ENCODE peak calls at places on chromosomes 13 and 19, in seven cellular contexts. One of them, this sample, is unnamed.

GRCh38 chr19:16969127-16969526 is 57.5 kb downstream of the CPAMD8 start:
- DNase-seq in ovary: no peak
- DNase-seq in lower leg skin: peak
- DNase-seq in mammary epithelial cell: peak
- DNase-seq in stomach: no peak
- DNase-seq in mucosa of descending colon: no peak
- DNase-seq in Peyer's patch: no peak
- DNase-seq in this sample: no peak

GRCh38 chr13:30323524-30323923 is 16.2 kb upstream of the KATNAL1 start:
- DNase-seq in ovary: no peak
- DNase-seq in lower leg skin: no peak
- DNase-seq in mammary epithelial cell: no peak
- DNase-seq in stomach: no peak
- DNase-seq in mucosa of descending colon: no peak
- DNase-seq in Peyer's patch: no peak
- DNase-seq in this sample: no peak

GRCh38 chr19:46426035-46426505 is 2.7 kb downstream of the PNMA8C start:
- DNase-seq in ovary: no peak
- DNase-seq in lower leg skin: no peak
- DNase-seq in mammary epithelial cell: no peak
- DNase-seq in stomach: no peak
- DNase-seq in mucosa of descending colon: peak
- DNase-seq in Peyer's patch: no peak
- DNase-seq in this sample: no peak

GRCh38 chr13:41402695-41403511 is 54.4 kb upstream of the RGCC start:
- DNase-seq in ovary: no peak
- DNase-seq in lower leg skin: no peak
- DNase-seq in mammary epithelial cell: no peak
- DNase-seq in stomach: no peak
- DNase-seq in mucosa of descending colon: no peak
- DNase-seq in Peyer's patch: no peak
- DNase-seq in this sample: no peak

GRCh38 chr19:38721977-38722773 is 22.1 kb downstream of the CAPN12 start:
- DNase-seq in ovary: peak
- DNase-seq in lower leg skin: no peak
- DNase-seq in mammary epithelial cell: no peak
- DNase-seq in stomach: peak
- DNase-seq in mucosa of descending colon: no peak
- DNase-seq in Peyer's patch: no peak
- DNase-seq in this sample: no peak

GRCh38 chr19:8046569-8047165 is 5.9 kb upstream of the CCL25 start:
- DNase-seq in ovary: no peak
- DNase-seq in lower leg skin: no peak
- DNase-seq in mammary epithelial cell: no peak
- DNase-seq in stomach: no peak
- DNase-seq in mucosa of descending colon: no peak
- DNase-seq in Peyer's patch: no peak
- DNase-seq in this sample: no peak

GRCh38 chr13:46648166-46648607 is 95.2 kb downstream of the LRCH1 start:
- DNase-seq in ovary: no peak
- DNase-seq in lower leg skin: no peak
- DNase-seq in mammary epithelial cell: peak
- DNase-seq in stomach: peak
- DNase-seq in mucosa of descending colon: peak
- DNase-seq in Peyer's patch: peak
- DNase-seq in this sample: no peak

GRCh38 chr13:28099396-28100148 is 804 bp downstream of the FLT3 start:
- DNase-seq in ovary: no peak
- DNase-seq in lower leg skin: no peak
- DNase-seq in mammary epithelial cell: no peak
- DNase-seq in stomach: no peak
- DNase-seq in mucosa of descending colon: no peak
- DNase-seq in Peyer's patch: no peak
- DNase-seq in this sample: no peak

GRCh38 chr13:47723898-47724297 is 277.2 kb downstream of the SUCLA2 start:
- DNase-seq in ovary: no peak
- DNase-seq in lower leg skin: no peak
- DNase-seq in mammary epithelial cell: no peak
- DNase-seq in stomach: no peak
- DNase-seq in mucosa of descending colon: no peak
- DNase-seq in Peyer's patch: no peak
- DNase-seq in this sample: no peak

GRCh38 chr13:102945324-102945815 is 99.5 kb downstream of the ERCC5 start:
- DNase-seq in ovary: no peak
- DNase-seq in lower leg skin: no peak
- DNase-seq in mammary epithelial cell: no peak
- DNase-seq in stomach: no peak
- DNase-seq in mucosa of descending colon: no peak
- DNase-seq in Peyer's patch: no peak
- DNase-seq in this sample: no peak

GRCh38 chr19:19022380-19022961 is 10.8 kb downstream of the SUGP2 start:
- DNase-seq in ovary: no peak
- DNase-seq in lower leg skin: no peak
- DNase-seq in mammary epithelial cell: no peak
- DNase-seq in stomach: no peak
- DNase-seq in mucosa of descending colon: no peak
- DNase-seq in Peyer's patch: no peak
- DNase-seq in this sample: no peak

GRCh38 chr13:49652691-49653305 is 24.5 kb downstream of the ARL11 start:
- DNase-seq in ovary: no peak
- DNase-seq in lower leg skin: peak
- DNase-seq in mammary epithelial cell: no peak
- DNase-seq in stomach: peak
- DNase-seq in mucosa of descending colon: peak
- DNase-seq in Peyer's patch: no peak
- DNase-seq in this sample: no peak

GRCh38 chr19:4375620-4376228 is 24.6 kb downstream of the SH3GL1 start:
- DNase-seq in ovary: peak
- DNase-seq in lower leg skin: no peak
- DNase-seq in mammary epithelial cell: no peak
- DNase-seq in stomach: no peak
- DNase-seq in mucosa of descending colon: no peak
- DNase-seq in Peyer's patch: peak
- DNase-seq in this sample: no peak
- TF ChIP-seq CTCF in ovary: no peak
- TF ChIP-seq CTCF in lower leg skin: no peak
- TF ChIP-seq CTCF in mammary epithelial cell: peak
- TF ChIP-seq CTCF in stomach: no peak
- TF ChIP-seq CTCF in mucosa of descending colon: no peak
- TF ChIP-seq CTCF in Peyer's patch: peak
- TF ChIP-seq CTCF in this sample: no peak

DNA sequence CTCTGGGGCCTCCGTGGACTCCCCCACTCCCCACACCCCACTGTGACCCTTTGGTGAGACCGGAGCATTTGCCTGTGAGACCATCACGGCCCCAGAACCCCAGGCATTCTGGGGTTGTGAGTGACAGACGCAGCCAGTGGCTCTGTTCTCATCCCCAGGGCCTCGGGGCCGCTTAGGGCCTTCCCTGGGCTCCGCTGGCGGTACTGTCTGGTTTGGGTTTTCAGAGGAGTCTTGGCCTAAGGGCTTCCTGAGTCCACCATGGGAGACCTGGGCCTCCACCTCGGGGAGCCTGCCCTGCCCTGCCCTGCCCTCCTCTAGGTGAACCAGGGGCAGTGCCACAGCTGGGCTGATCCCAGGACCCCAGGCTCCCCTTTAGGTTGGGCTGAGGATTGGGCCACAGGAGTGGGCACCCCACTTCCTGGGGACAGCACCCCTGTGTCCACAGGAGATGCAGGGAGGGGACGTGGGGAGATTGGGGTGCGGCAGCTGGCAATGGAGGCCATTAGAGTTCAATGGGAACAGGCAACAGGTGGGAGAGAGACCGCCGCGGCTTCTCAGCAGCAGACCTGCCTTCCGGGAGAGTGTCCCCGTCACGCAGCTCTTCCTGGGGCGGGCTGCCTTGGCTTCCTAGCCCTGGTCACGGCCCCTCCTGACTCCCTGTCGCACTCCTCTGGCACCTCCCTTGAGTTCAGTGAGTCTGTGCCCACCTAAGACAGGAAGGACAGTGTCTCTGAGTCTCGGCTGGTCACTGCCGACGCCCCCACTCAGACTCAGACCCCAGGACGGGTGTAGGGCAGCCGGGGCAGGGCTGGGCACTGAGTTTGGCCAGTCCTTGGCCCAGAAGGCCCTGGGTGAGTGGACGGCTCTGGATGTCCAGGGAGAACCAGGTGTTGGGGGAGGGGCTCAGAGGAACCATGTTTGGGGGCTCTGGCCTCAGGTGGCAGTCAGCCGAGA is 164.1 kb downstream of the KDM4B start:
- DNase-seq in ovary: no peak
- DNase-seq in lower leg skin: no peak
- DNase-seq in mammary epithelial cell: no peak
- DNase-seq in stomach: no peak
- DNase-seq in mucosa of descending colon: no peak
- DNase-seq in Peyer's patch: no peak
- DNase-seq in this sample: no peak
- H3K4me3 ChIP-seq in ovary: no peak
- H3K4me3 ChIP-seq in lower leg skin: no peak
- H3K4me3 ChIP-seq in mammary epithelial cell: no peak
- H3K4me3 ChIP-seq in stomach: no peak
- H3K4me3 ChIP-seq in mucosa of descending colon: no peak
- H3K4me3 ChIP-seq in Peyer's patch: no peak
- H3K4me3 ChIP-seq in this sample: no peak

DNA sequence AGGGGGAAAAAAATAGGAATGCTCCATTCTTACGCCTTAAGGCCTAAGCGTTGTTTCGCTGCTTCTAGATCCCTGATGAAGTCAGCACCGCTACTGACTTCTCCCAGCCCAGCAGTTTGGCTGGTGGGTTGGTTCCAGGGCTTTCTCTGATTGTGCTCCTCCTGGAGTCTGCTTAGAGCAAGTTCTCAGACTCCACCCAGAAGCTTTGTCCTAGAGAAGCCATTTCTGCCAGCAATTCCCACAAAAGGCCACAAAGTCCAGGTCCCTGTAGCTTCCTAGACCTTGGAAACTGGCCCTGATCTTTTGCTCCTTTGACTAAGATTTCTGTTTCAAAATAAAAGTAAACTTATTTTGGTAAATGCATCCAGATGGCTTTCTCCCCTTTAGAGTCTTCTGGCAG is 65.4 kb downstream of the KCTD12 start:
- DNase-seq in ovary: peak
- DNase-seq in lower leg skin: peak
- DNase-seq in mammary epithelial cell: no peak
- DNase-seq in stomach: no peak
- DNase-seq in mucosa of descending colon: no peak
- DNase-seq in Peyer's patch: no peak
- DNase-seq in this sample: no peak
- TF ChIP-seq CTCF in ovary: no peak
- TF ChIP-seq CTCF in lower leg skin: no peak
- TF ChIP-seq CTCF in mammary epithelial cell: peak
- TF ChIP-seq CTCF in stomach: no peak
- TF ChIP-seq CTCF in mucosa of descending colon: no peak
- TF ChIP-seq CTCF in Peyer's patch: no peak
- TF ChIP-seq CTCF in this sample: no peak

GRCh38 chr19:53881482-53882390 is at the start of gene PRKCG:
- DNase-seq in ovary: no peak
- DNase-seq in lower leg skin: no peak
- DNase-seq in mammary epithelial cell: peak
- DNase-seq in stomach: peak
- DNase-seq in mucosa of descending colon: peak
- DNase-seq in Peyer's patch: peak
- DNase-seq in this sample: no peak

GRCh38 chr19:53880716-53881481 is 1.1 kb upstream of the PRKCG start:
- DNase-seq in ovary: no peak
- DNase-seq in lower leg skin: no peak
- DNase-seq in mammary epithelial cell: no peak
- DNase-seq in stomach: no peak
- DNase-seq in mucosa of descending colon: no peak
- DNase-seq in Peyer's patch: no peak
- DNase-seq in this sample: no peak

GRCh38 chr19:53883231-53883661 is 1.2 kb downstream of the PRKCG start:
- DNase-seq in ovary: no peak
- DNase-seq in lower leg skin: no peak
- DNase-seq in mammary epithelial cell: no peak
- DNase-seq in stomach: no peak
- DNase-seq in mucosa of descending colon: no peak
- DNase-seq in Peyer's patch: no peak
- DNase-seq in this sample: no peak

GRCh38 chr19:53883741-53884140 is 1.7 kb downstream of the PRKCG start:
- DNase-seq in ovary: no peak
- DNase-seq in lower leg skin: no peak
- DNase-seq in mammary epithelial cell: no peak
- DNase-seq in stomach: no peak
- DNase-seq in mucosa of descending colon: no peak
- DNase-seq in Peyer's patch: no peak
- DNase-seq in this sample: no peak

GRCh38 chr19:53882391-53883050 is 524 bp downstream of the PRKCG start:
- DNase-seq in ovary: no peak
- DNase-seq in lower leg skin: no peak
- DNase-seq in mammary epithelial cell: no peak
- DNase-seq in stomach: no peak
- DNase-seq in mucosa of descending colon: no peak
- DNase-seq in Peyer's patch: no peak
- DNase-seq in this sample: no peak
- H3K4me3 ChIP-seq in ovary: no peak
- H3K4me3 ChIP-seq in lower leg skin: no peak
- H3K4me3 ChIP-seq in mammary epithelial cell: no peak
- H3K4me3 ChIP-seq in stomach: peak
- H3K4me3 ChIP-seq in mucosa of descending colon: no peak
- H3K4me3 ChIP-seq in Peyer's patch: no peak
- H3K4me3 ChIP-seq in this sample: peak

DNA sequence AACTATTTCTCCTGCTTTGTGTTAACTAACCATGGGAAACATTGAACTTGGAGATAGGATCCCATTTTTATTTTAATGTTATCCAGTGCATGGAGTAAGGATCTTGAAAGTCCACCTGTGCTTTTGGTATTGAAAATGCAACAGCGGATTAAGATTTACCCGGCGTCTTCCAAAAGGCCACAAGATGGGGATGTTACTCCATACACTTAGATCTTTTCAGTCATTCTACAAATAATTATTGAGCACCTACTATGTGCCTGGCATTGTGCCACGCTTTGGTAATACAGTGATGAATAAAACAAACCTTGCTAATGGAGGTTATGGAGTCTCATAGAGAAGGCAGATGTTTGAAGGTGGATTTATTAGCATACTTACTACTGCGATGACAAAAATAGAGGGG is 56.9 kb downstream of the RFC3 start:
- DNase-seq in ovary: no peak
- DNase-seq in lower leg skin: no peak
- DNase-seq in mammary epithelial cell: no peak
- DNase-seq in stomach: no peak
- DNase-seq in mucosa of descending colon: no peak
- DNase-seq in Peyer's patch: no peak
- DNase-seq in this sample: no peak
- TF ChIP-seq CTCF in ovary: no peak
- TF ChIP-seq CTCF in lower leg skin: no peak
- TF ChIP-seq CTCF in mammary epithelial cell: peak
- TF ChIP-seq CTCF in stomach: no peak
- TF ChIP-seq CTCF in mucosa of descending colon: no peak
- TF ChIP-seq CTCF in Peyer's patch: no peak
- TF ChIP-seq CTCF in this sample: peak

GRCh38 chr13:98822238-98822606 is 69.8 kb upstream of the SLC15A1 start:
- DNase-seq in ovary: no peak
- DNase-seq in lower leg skin: no peak
- DNase-seq in mammary epithelial cell: no peak
- DNase-seq in stomach: no peak
- DNase-seq in mucosa of descending colon: no peak
- DNase-seq in Peyer's patch: no peak
- DNase-seq in this sample: no peak
- H3K4me3 ChIP-seq in ovary: no peak
- H3K4me3 ChIP-seq in lower leg skin: no peak
- H3K4me3 ChIP-seq in mammary epithelial cell: no peak
- H3K4me3 ChIP-seq in stomach: no peak
- H3K4me3 ChIP-seq in mucosa of descending colon: no peak
- H3K4me3 ChIP-seq in Peyer's patch: no peak
- H3K4me3 ChIP-seq in this sample: no peak